ENCODE peak calls at places on chromosomes 12 and 14, in ten cellular contexts. K is K562, Q is A549, P is ovary, R is transverse colon, H is tibial nerve, N is sigmoid colon, E is upper lobe of left lung, M is esophagus muscularis mucosa, G is stomach. Z is an unnamed sample.

GRCh38 chr12:45612044-45612794 is 117.3 kb upstream of the ARID2 start:
- DNase-seq in M (no peak), Q (no peak), G (no peak), N (no peak), R (no peak), P (no peak), H (no peak), E (no peak), K (no peak), Z (no peak)

GRCh38 chr12:34291001-34291400 is 268.7 kb downstream of the ALG10 start:
- DNase-seq in Q (no peak), N (peak), G (no peak), M (no peak), E (peak), P (no peak), R (peak), H (no peak), K (no peak), Z (peak)

GRCh38 chr12:41103614-41104013 is 84.5 kb upstream of the PDZRN4 start:
- DNase-seq in K (no peak), G (no peak), Q (no peak), P (no peak), N (no peak), E (no peak), R (no peak), H (no peak), M (no peak), Z (no peak)

GRCh38 chr12:75568387-75568786 is 57.0 kb upstream of the KRR1 start:
- DNase-seq in N (no peak), H (no peak), E (no peak), R (no peak), Q (no peak), G (no peak), P (no peak), M (no peak), K (no peak), Z (no peak)

GRCh38 chr12:94769746-94770396 is 119.5 kb upstream of the TMCC3 start:
- DNase-seq in K (no peak), M (no peak), H (no peak), G (no peak), N (no peak), P (no peak), Q (no peak), R (no peak), E (no peak), Z (no peak)

GRCh38 chr12:91370086-91370868 is 187.7 kb upstream of the DCN start:
- DNase-seq in E (no peak), H (no peak), M (no peak), G (no peak), N (no peak), R (no peak), Q (no peak), K (no peak), P (no peak), Z (no peak)

GRCh38 chr14:89681086-89682018 is 264.3 kb upstream of the FOXN3 start:
- DNase-seq in G (no peak), M (no peak), R (peak), Q (no peak), N (no peak), P (no peak), K (no peak), H (no peak), E (peak), Z (no peak)

GRCh38 chr12:52164624-52165023 is 27.2 kb downstream of the KRT80 start:
- DNase-seq in Q (no peak), N (no peak), G (no peak), H (no peak), K (no peak), R (no peak), M (no peak), E (no peak), P (no peak), Z (no peak)

GRCh38 chr14:75542585-75543091 is 20.4 kb downstream of the BATF start:
- DNase-seq in K (peak), P (no peak), G (peak), R (peak), H (peak), Q (no peak), M (no peak), N (peak), E (peak), Z (peak)

GRCh38 chr12:32290411-32290810 is 108.9 kb upstream of the FGD4 start:
- DNase-seq in M (no peak), E (no peak), K (peak), N (no peak), G (no peak), Q (peak), R (no peak), P (no peak), H (no peak), Z (no peak)

GRCh38 chr12:97960741-97961608 is 498.4 kb downstream of the RMST start:
- DNase-seq in M (no peak), P (no peak), R (no peak), H (peak), Q (peak), E (peak), N (no peak), K (peak), G (peak), Z (no peak)

GRCh38 chr14:36655963-36656768 is 5.5 kb upstream of the PAX9 start:
- DNase-seq in R (peak), E (no peak), N (no peak), H (no peak), P (no peak), Q (peak), G (no peak), K (no peak), M (no peak), Z (no peak)

GRCh38 chr12:57005980-57006808 is at the start of gene ZBTB39:
- DNase-seq in G (peak), Q (peak), R (peak), H (no peak), P (peak), K (peak), N (peak), M (no peak), E (peak), Z (no peak)

GRCh38 chr14:23183479-23183878 is at the start of gene SLC7A8:
- DNase-seq in H (peak), E (peak), G (peak), K (no peak), P (peak), Q (no peak), N (peak), R (peak), M (no peak), Z (peak)

GRCh38 chr14:54168489-54168888 is 211.9 kb upstream of the BMP4 start:
- DNase-seq in K (no peak), E (no peak), G (no peak), Q (no peak), N (no peak), P (no peak), M (no peak), R (no peak), H (no peak), Z (no peak)

GRCh38 chr12:16515666-16516065 is 90.3 kb downstream of the LMO3 start:
- DNase-seq in R (no peak), E (no peak), N (no peak), P (no peak), K (no peak), G (no peak), Q (no peak), H (no peak), M (no peak), Z (no peak)

GRCh38 chr12:15044461-15044860 is 71.6 kb downstream of the PDE6H start:
- DNase-seq in K (no peak), H (peak), N (no peak), R (no peak), P (peak), G (no peak), M (no peak), Q (no peak), E (no peak), Z (no peak)

GRCh38 chr12:90943248-90943647 is 11.7 kb downstream of the CCER1 start:
- DNase-seq in E (no peak), Q (no peak), M (no peak), R (no peak), H (no peak), K (no peak), P (no peak), N (no peak), G (no peak), Z (no peak)

GRCh38 chr14:60758875-60759274 is 24.3 kb downstream of the MNAT1 start:
- DNase-seq in E (no peak), P (no peak), G (no peak), Q (no peak), K (no peak), R (no peak), N (no peak), H (no peak), M (no peak), Z (no peak)

GRCh38 chr12:64171715-64172114 is 50.4 kb downstream of the KICS2 start:
- DNase-seq in H (no peak), Q (peak), E (no peak), P (no peak), K (no peak), M (no peak), R (no peak), N (no peak), G (no peak), Z (no peak)

GRCh38 chr14:22850944-22851790 is 14.8 kb downstream of the MMP14 start:
- DNase-seq in N (peak), M (peak), G (peak), P (peak), E (peak), H (peak), R (peak), K (no peak), Q (no peak), Z (peak)

GRCh38 chr12:57726884-57727757 is 11.4 kb downstream of the AGAP2 start:
- DNase-seq in E (no peak), Q (no peak), M (no peak), P (peak), G (peak), K (no peak), R (peak), N (no peak), H (no peak), Z (no peak)

GRCh38 chr12:130357729-130358330 is 20.1 kb downstream of the PIWIL1 start:
- DNase-seq in G (no peak), R (no peak), M (no peak), H (no peak), K (no peak), N (no peak), P (no peak), Q (no peak), E (no peak), Z (no peak)

GRCh38 chr12:121145221-121145620 is 12.5 kb downstream of the P2RX7 start:
- DNase-seq in E (peak), P (no peak), Q (no peak), G (no peak), R (no peak), K (no peak), H (no peak), N (no peak), M (no peak), Z (no peak)

GRCh38 chr12:120711411-120711810 is 1.2 kb downstream of the UNC119B start:
- DNase-seq in Q (no peak), M (no peak), K (no peak), G (no peak), E (no peak), P (no peak), R (no peak), H (no peak), N (no peak), Z (no peak)

GRCh38 chr12:32230607-32230982 is 123.9 kb downstream of the BICD1 start:
- DNase-seq in M (peak), Q (no peak), G (no peak), R (no peak), N (no peak), P (no peak), K (no peak), H (no peak), E (no peak), Z (no peak)

GRCh38 chr14:22407033-22407432 is 182.0 kb downstream of the DAD1 start:
- DNase-seq in E (peak), G (no peak), R (no peak), Q (no peak), M (no peak), N (no peak), P (no peak), K (no peak), H (peak), Z (no peak)

GRCh38 chr14:25042362-25043299 is 7.3 kb downstream of the STXBP6 start:
- DNase-seq in Q (no peak), H (peak), P (no peak), E (no peak), G (no peak), K (peak), R (peak), M (no peak), N (no peak), Z (no peak)

GRCh38 chr12:60209521-60209920 is 613.7 kb downstream of the SLC16A7 start:
- DNase-seq in Q (no peak), P (no peak), G (no peak), K (peak), R (no peak), M (no peak), E (no peak), N (no peak), H (no peak), Z (no peak)

GRCh38 chr14:64734990-64735389 is 30.8 kb downstream of the PLEKHG3 start:
- DNase-seq in H (peak), E (no peak), R (no peak), Q (no peak), P (no peak), M (no peak), K (no peak), N (no peak), G (no peak), Z (no peak)

GRCh38 chr14:70808402-70809237 is 693 bp downstream of the MAP3K9 start:
- DNase-seq in M (no peak), H (no peak), R (peak), G (peak), K (no peak), E (peak), P (peak), N (peak), Q (peak), Z (peak)

GRCh38 chr14:69776875-69777453 is 10.0 kb downstream of the SRSF5 start:
- DNase-seq in Q (no peak), P (no peak), G (no peak), K (no peak), R (no peak), M (no peak), E (no peak), H (no peak), N (no peak), Z (no peak)

GRCh38 chr14:76872796-76873432 is 46.7 kb downstream of the LRRC74A start:
- DNase-seq in H (peak), R (peak), G (peak), Q (peak), M (peak), K (peak), E (peak), P (peak), N (peak), Z (no peak)

GRCh38 chr14:54025661-54026060 is 69.0 kb upstream of the BMP4 start:
- DNase-seq in P (no peak), N (no peak), M (no peak), Q (peak), K (no peak), H (no peak), R (no peak), G (no peak), E (no peak), Z (no peak)

GRCh38 chr12:53591301-53592206 is 34.6 kb downstream of the ATF7 start:
- DNase-seq in M (no peak), P (no peak), G (no peak), Q (no peak), N (no peak), H (no peak), K (peak), E (no peak), R (no peak), Z (no peak)

DNA sequence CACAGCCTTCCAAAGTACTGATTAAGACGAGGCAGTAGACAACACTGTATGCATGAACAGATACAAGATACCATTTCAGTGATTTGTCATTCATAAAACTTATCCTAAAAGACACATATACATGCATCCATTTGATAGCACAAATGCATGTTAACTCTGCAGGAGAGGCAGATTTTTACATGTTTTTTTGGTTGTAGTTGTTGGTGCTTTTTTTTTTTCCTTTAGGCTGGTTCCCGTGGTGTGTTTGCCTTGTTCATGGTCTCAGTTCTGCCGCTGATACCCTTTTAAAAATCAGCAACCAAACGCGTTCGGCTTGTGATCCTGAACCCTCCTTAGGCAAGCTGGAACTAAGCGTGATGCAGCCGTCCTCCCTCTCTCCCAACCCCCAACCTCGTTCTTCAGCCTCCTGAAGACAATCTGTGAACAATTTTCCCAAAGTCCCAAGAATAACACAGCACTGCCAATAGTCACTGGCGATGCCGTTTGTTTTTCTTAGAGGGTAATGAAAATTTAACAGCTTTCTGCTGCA is 1.2 kb downstream of the PRICKLE1 start:
- DNase-seq in P (no peak), H (no peak), R (no peak), Q (no peak), N (no peak), M (peak), G (no peak), E (no peak), K (no peak), Z (no peak)
- H3K4me3 ChIP-seq in P (peak), H (peak), R (peak), Q (peak), N (peak), M (peak), G (peak), E (peak), K (no peak), Z (peak)

GRCh38 chr14:105255021-105255507 is 6.7 kb downstream of the BTBD6 start:
- DNase-seq in H (no peak), G (no peak), K (no peak), M (no peak), E (no peak), N (no peak), R (no peak), Q (no peak), P (no peak), Z (no peak)
- TF ChIP-seq EP300 in H (no peak), G (no peak), K (no peak), M (no peak), E (no peak), N (no peak), R (no peak), Q (no peak), P (no peak), Z (no peak)

DNA sequence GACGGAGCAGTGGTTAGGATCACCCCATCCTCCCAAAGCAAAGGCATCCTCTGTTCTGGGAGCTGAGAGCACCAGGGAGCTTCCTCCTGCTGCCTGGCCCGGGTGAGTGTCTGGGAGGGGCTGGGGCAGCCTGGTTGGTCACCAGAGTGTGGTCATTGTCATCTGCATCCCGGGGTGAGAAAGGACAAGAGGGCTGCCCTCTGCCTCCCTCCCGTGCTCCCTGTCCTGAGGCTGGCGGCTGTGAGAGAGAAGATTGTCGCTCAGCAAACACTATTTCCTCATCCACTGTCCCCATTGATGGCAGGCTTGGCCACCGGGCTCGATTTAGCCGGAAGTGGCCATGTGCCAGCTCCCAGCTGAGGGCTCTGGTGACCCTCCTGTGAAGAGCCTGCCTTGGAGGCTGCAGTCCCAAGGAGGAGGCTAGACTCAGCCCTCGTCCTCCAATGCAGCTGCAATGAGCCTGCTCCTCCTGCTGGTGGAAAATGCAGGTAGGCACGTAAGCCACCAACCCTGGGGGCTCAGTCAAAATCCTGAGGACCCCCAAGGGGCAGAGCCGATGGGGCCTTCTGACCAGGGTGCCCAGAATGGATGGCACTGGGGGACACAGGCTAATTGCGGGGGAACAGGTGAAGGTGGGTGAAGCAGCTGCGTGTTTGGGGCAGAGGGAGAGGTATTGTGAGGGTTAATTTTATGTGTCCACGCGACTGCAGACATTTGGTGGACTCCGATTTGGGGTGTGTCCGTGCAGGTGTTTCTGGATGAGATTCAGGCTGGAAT is 155.7 kb downstream of the KIF26A start:
- DNase-seq in G (no peak), E (no peak), Q (peak), K (no peak), N (peak), R (peak), M (no peak), H (no peak), P (peak), Z (peak)
- TF ChIP-seq CTCF in G (no peak), E (peak), Q (peak), K (no peak), N (peak), R (peak), M (no peak), H (no peak), P (peak), Z (no peak)

DNA sequence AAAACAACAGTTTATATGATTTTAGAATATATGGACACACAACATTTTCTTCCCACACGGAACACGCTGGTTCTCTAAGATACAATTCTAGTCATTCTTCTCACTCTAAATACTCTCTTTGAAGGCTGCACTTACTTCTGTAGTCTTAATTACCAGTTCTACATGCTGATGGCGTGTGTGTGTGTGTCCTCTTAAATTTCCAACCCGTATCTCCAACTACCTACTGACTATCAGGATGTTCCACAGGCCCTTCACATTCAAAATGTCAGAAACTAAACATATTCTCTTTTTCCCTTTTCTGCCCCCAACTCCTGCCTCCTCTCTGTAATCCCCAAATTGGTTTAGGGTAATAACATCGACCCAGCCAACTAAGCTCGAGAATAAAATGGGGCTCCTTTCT is 75.2 kb downstream of the DUSP16 start:
- DNase-seq in K (no peak), E (no peak), P (no peak), M (no peak), G (no peak), H (no peak), Q (no peak), N (no peak), R (no peak), Z (no peak)
- H3K4me3 ChIP-seq in K (no peak), E (no peak), P (no peak), M (no peak), G (no peak), H (no peak), Q (no peak), N (no peak), R (no peak), Z (no peak)

GRCh38 chr12:22396735-22397134 is 62.2 kb upstream of the ST8SIA1 start:
- DNase-seq in K (no peak), P (no peak), R (no peak), H (no peak), E (no peak), Q (no peak), M (no peak), G (no peak), N (no peak), Z (no peak)
- TF ChIP-seq EP300 in K (no peak), P (no peak), R (no peak), H (no peak), E (no peak), Q (no peak), M (no peak), G (no peak), N (no peak), Z (no peak)